ENCODE peak calls at places on chromosomes 11 and 22, in seven cellular contexts. One of them, this sample, is unnamed.

GRCh38 chr11:119795231-119795630 is 66.2 kb upstream of the NECTIN1 start:
- DNase-seq in cardiac muscle cell: no peak
- DNase-seq in mucosa of descending colon: no peak
- DNase-seq in colonic mucosa: no peak
- DNase-seq in Caco-2: no peak
- DNase-seq in transverse colon: no peak
- DNase-seq in fibroblast of lung: peak; percentile 5
- DNase-seq in this sample: no peak

GRCh38 chr11:64144587-64145295 is 21.2 kb downstream of the MACROD1 start:
- DNase-seq in cardiac muscle cell: no peak
- DNase-seq in mucosa of descending colon: no peak
- DNase-seq in colonic mucosa: no peak
- DNase-seq in Caco-2: no peak
- DNase-seq in transverse colon: no peak
- DNase-seq in fibroblast of lung: no peak
- DNase-seq in this sample: no peak

GRCh38 chr11:65485820-65486219 is 13.0 kb upstream of the MALAT1 start:
- DNase-seq in cardiac muscle cell: no peak
- DNase-seq in mucosa of descending colon: peak; percentile 6
- DNase-seq in colonic mucosa: peak; percentile 22
- DNase-seq in Caco-2: no peak
- DNase-seq in transverse colon: no peak
- DNase-seq in fibroblast of lung: no peak
- DNase-seq in this sample: no peak

GRCh38 chr22:44860311-44860710 is 107.9 kb downstream of the ARHGAP8 start:
- DNase-seq in cardiac muscle cell: no peak
- DNase-seq in mucosa of descending colon: no peak
- DNase-seq in colonic mucosa: no peak
- DNase-seq in Caco-2: no peak
- DNase-seq in transverse colon: no peak
- DNase-seq in fibroblast of lung: no peak
- DNase-seq in this sample: no peak

GRCh38 chr11:43772733-43773132 is 92.2 kb downstream of the HSD17B12 start:
- DNase-seq in cardiac muscle cell: no peak
- DNase-seq in mucosa of descending colon: no peak
- DNase-seq in colonic mucosa: no peak
- DNase-seq in Caco-2: no peak
- DNase-seq in transverse colon: no peak
- DNase-seq in fibroblast of lung: no peak
- DNase-seq in this sample: no peak

GRCh38 chr11:65041206-65042035 is at the start of gene SAC3D1:
- DNase-seq in cardiac muscle cell: peak; percentile 74
- DNase-seq in mucosa of descending colon: peak; percentile 86
- DNase-seq in colonic mucosa: no peak
- DNase-seq in Caco-2: peak; percentile 83
- DNase-seq in transverse colon: peak; percentile 73
- DNase-seq in fibroblast of lung: no peak
- DNase-seq in this sample: peak; percentile 79

GRCh38 chr11:70876685-70877084 is 375.7 kb downstream of the SHANK2 start:
- DNase-seq in cardiac muscle cell: no peak
- DNase-seq in mucosa of descending colon: no peak
- DNase-seq in colonic mucosa: no peak
- DNase-seq in Caco-2: no peak
- DNase-seq in transverse colon: no peak
- DNase-seq in fibroblast of lung: no peak
- DNase-seq in this sample: no peak

GRCh38 chr11:133507185-133507584 is 25.1 kb downstream of the OPCML start:
- DNase-seq in cardiac muscle cell: no peak
- DNase-seq in mucosa of descending colon: no peak
- DNase-seq in colonic mucosa: no peak
- DNase-seq in Caco-2: no peak
- DNase-seq in transverse colon: no peak
- DNase-seq in fibroblast of lung: no peak
- DNase-seq in this sample: no peak

GRCh38 chr11:5004429-5005274 is 10.0 kb downstream of the OR51L1 start:
- DNase-seq in cardiac muscle cell: peak; percentile 77
- DNase-seq in mucosa of descending colon: peak; percentile 33
- DNase-seq in colonic mucosa: peak; percentile 49
- DNase-seq in Caco-2: peak; percentile 58
- DNase-seq in transverse colon: peak; percentile 46
- DNase-seq in fibroblast of lung: peak; percentile 57
- DNase-seq in this sample: no peak

GRCh38 chr22:46084943-46085830 is 65.1 kb upstream of the PPARA start:
- DNase-seq in cardiac muscle cell: no peak
- DNase-seq in mucosa of descending colon: peak; percentile 77
- DNase-seq in colonic mucosa: peak; percentile 63
- DNase-seq in Caco-2: no peak
- DNase-seq in transverse colon: peak; percentile 69
- DNase-seq in fibroblast of lung: no peak
- DNase-seq in this sample: peak; percentile 87

GRCh38 chr22:24521791-24522245 is 26.7 kb downstream of the UPB1 start:
- DNase-seq in cardiac muscle cell: peak; percentile 66
- DNase-seq in mucosa of descending colon: peak; percentile 49
- DNase-seq in colonic mucosa: peak; percentile 57
- DNase-seq in Caco-2: peak; percentile 84
- DNase-seq in transverse colon: peak; percentile 68
- DNase-seq in fibroblast of lung: peak; percentile 52
- DNase-seq in this sample: peak; percentile 76

GRCh38 chr11:76419896-76420295 is 24.9 kb upstream of the EMSY start:
- DNase-seq in cardiac muscle cell: no peak
- DNase-seq in mucosa of descending colon: no peak
- DNase-seq in colonic mucosa: no peak
- DNase-seq in Caco-2: peak; percentile 62
- DNase-seq in transverse colon: no peak
- DNase-seq in fibroblast of lung: no peak
- DNase-seq in this sample: no peak

GRCh38 chr11:35330924-35331323 is 88.4 kb downstream of the SLC1A2 start:
- DNase-seq in cardiac muscle cell: no peak
- DNase-seq in mucosa of descending colon: no peak
- DNase-seq in colonic mucosa: no peak
- DNase-seq in Caco-2: no peak
- DNase-seq in transverse colon: no peak
- DNase-seq in fibroblast of lung: no peak
- DNase-seq in this sample: no peak

GRCh38 chr22:39179401-39179827 is 26.9 kb upstream of the CBX7 start:
- DNase-seq in cardiac muscle cell: peak; percentile 43
- DNase-seq in mucosa of descending colon: no peak
- DNase-seq in colonic mucosa: no peak
- DNase-seq in Caco-2: no peak
- DNase-seq in transverse colon: no peak
- DNase-seq in fibroblast of lung: no peak
- DNase-seq in this sample: no peak

GRCh38 chr22:45319319-45319675 is 9.6 kb downstream of the FAM118A start:
- DNase-seq in cardiac muscle cell: no peak
- DNase-seq in mucosa of descending colon: no peak
- DNase-seq in colonic mucosa: no peak
- DNase-seq in Caco-2: no peak
- DNase-seq in transverse colon: no peak
- DNase-seq in fibroblast of lung: peak; percentile 91
- DNase-seq in this sample: no peak

GRCh38 chr11:28636566-28636965 is 528.4 kb downstream of the METTL15 start:
- DNase-seq in cardiac muscle cell: no peak
- DNase-seq in mucosa of descending colon: no peak
- DNase-seq in colonic mucosa: no peak
- DNase-seq in Caco-2: no peak
- DNase-seq in transverse colon: no peak
- DNase-seq in fibroblast of lung: no peak
- DNase-seq in this sample: no peak

GRCh38 chr11:61787928-61788491 is 4.4 kb downstream of the TMEM258 start:
- DNase-seq in cardiac muscle cell: peak; percentile 82
- DNase-seq in mucosa of descending colon: no peak
- DNase-seq in colonic mucosa: peak; percentile 41
- DNase-seq in Caco-2: peak; percentile 78
- DNase-seq in transverse colon: peak; percentile 26
- DNase-seq in fibroblast of lung: peak; percentile 62
- DNase-seq in this sample: no peak

GRCh38 chr11:40183073-40184064 is 1276.1 kb downstream of the LRRC4C start:
- DNase-seq in cardiac muscle cell: peak; percentile 10
- DNase-seq in mucosa of descending colon: no peak
- DNase-seq in colonic mucosa: no peak
- DNase-seq in Caco-2: no peak
- DNase-seq in transverse colon: no peak
- DNase-seq in fibroblast of lung: no peak
- DNase-seq in this sample: no peak

GRCh38 chr11:95325777-95326258 is 94.8 kb upstream of the SESN3 start:
- DNase-seq in cardiac muscle cell: no peak
- DNase-seq in mucosa of descending colon: no peak
- DNase-seq in colonic mucosa: no peak
- DNase-seq in Caco-2: no peak
- DNase-seq in transverse colon: no peak
- DNase-seq in fibroblast of lung: no peak
- DNase-seq in this sample: no peak

GRCh38 chr22:19644314-19645223 is 69.7 kb upstream of the SEPTIN5 start:
- DNase-seq in cardiac muscle cell: no peak
- DNase-seq in mucosa of descending colon: no peak
- DNase-seq in colonic mucosa: no peak
- DNase-seq in Caco-2: no peak
- DNase-seq in transverse colon: no peak
- DNase-seq in fibroblast of lung: peak; percentile 14
- DNase-seq in this sample: no peak

DNA sequence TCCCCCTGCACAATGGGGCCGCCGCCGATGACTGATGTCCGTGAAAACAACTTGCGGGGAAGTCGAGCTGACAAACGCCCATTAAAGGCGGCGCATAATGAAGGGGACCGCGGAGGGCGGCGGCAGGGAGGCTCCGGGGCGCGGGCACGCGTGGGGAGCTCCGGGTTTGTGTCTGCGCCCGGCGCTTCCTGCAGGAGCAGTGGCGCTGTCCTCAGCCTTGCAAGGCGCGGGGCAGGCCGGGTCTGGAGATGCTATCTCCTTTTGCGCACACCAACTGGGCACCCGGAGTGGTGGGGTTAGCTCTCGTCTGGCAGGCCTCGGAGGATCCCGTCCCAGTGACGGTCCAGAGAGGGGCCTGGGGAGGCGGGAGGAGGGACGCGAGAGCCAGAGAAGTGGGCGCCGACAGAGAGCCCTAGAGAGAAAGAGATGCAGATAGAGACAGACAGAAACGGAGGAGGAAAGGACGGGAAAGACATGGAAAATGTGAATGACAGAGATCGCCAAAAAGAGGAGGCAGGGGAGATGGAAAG is 390 bp upstream of the FGF3 start:
- DNase-seq in cardiac muscle cell: no peak
- DNase-seq in mucosa of descending colon: no peak
- DNase-seq in colonic mucosa: no peak
- DNase-seq in Caco-2: no peak
- DNase-seq in transverse colon: no peak
- DNase-seq in fibroblast of lung: no peak
- DNase-seq in this sample: no peak
- TF ChIP-seq CTCF in cardiac muscle cell: no peak
- TF ChIP-seq CTCF in mucosa of descending colon: no peak
- TF ChIP-seq CTCF in colonic mucosa: no peak
- TF ChIP-seq CTCF in Caco-2: no peak
- TF ChIP-seq CTCF in transverse colon: no peak
- TF ChIP-seq CTCF in fibroblast of lung: no peak
- TF ChIP-seq CTCF in this sample: no peak

GRCh38 chr22:32905400-32905799 is 103.9 kb downstream of the TIMP3 start:
- DNase-seq in cardiac muscle cell: peak; percentile 62
- DNase-seq in mucosa of descending colon: no peak
- DNase-seq in colonic mucosa: no peak
- DNase-seq in Caco-2: no peak
- DNase-seq in transverse colon: no peak
- DNase-seq in fibroblast of lung: no peak
- DNase-seq in this sample: no peak
- H3K4me1 ChIP-seq in cardiac muscle cell: peaks cover 15% of the 10 kb centered on the region
- H3K4me1 ChIP-seq in mucosa of descending colon: peaks cover 2% of the 10 kb centered on the region
- H3K4me1 ChIP-seq in colonic mucosa: no peaks in the 10 kb centered on the region
- H3K4me1 ChIP-seq in Caco-2: no peaks in the 10 kb centered on the region
- H3K4me1 ChIP-seq in transverse colon: peaks cover 10% of the 10 kb centered on the region
- H3K4me1 ChIP-seq in fibroblast of lung: no peaks in the 10 kb centered on the region
- H3K4me1 ChIP-seq in this sample: peaks cover 7% of the 10 kb centered on the region

DNA sequence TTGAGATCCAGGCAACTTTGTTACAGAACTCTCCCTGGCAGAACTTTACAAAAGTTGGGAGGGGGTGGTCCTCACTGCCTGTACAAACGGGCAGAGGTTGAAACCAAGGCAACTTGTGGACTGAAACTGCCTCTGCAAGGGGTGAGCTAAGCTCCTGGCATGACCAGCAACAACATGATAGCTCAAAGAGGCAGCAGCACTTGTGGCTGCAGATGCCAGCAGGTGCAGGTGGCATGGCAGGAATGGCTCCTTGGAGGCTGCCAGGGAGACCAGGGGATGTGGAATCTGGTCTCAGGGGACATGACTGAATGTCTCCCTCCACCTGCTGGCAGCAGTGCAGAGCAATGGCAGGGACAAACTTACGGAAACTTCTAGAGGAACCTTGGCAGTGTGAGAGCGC is 38.8 kb upstream of the PHF21A start:
- DNase-seq in cardiac muscle cell: peak; percentile 10
- DNase-seq in mucosa of descending colon: no peak
- DNase-seq in colonic mucosa: no peak
- DNase-seq in Caco-2: peak; percentile 24
- DNase-seq in transverse colon: no peak
- DNase-seq in fibroblast of lung: no peak
- DNase-seq in this sample: no peak
- TF ChIP-seq CTCF in cardiac muscle cell: no peak
- TF ChIP-seq CTCF in mucosa of descending colon: no peak
- TF ChIP-seq CTCF in colonic mucosa: no peak
- TF ChIP-seq CTCF in Caco-2: peak; percentile 19
- TF ChIP-seq CTCF in transverse colon: no peak
- TF ChIP-seq CTCF in fibroblast of lung: no peak
- TF ChIP-seq CTCF in this sample: no peak

GRCh38 chr11:123304828-123305530 is 109.9 kb upstream of the CLMP start:
- DNase-seq in cardiac muscle cell: no peak
- DNase-seq in mucosa of descending colon: no peak
- DNase-seq in colonic mucosa: no peak
- DNase-seq in Caco-2: no peak
- DNase-seq in transverse colon: no peak
- DNase-seq in fibroblast of lung: no peak
- DNase-seq in this sample: no peak

GRCh38 chr11:123305601-123306000 is 110.6 kb upstream of the CLMP start:
- DNase-seq in cardiac muscle cell: no peak
- DNase-seq in mucosa of descending colon: no peak
- DNase-seq in colonic mucosa: no peak
- DNase-seq in Caco-2: no peak
- DNase-seq in transverse colon: no peak
- DNase-seq in fibroblast of lung: no peak
- DNase-seq in this sample: no peak

GRCh38 chr11:123308077-123308476 is 113.0 kb upstream of the CLMP start:
- DNase-seq in cardiac muscle cell: peak; percentile 87
- DNase-seq in mucosa of descending colon: no peak
- DNase-seq in colonic mucosa: no peak
- DNase-seq in Caco-2: no peak
- DNase-seq in transverse colon: no peak
- DNase-seq in fibroblast of lung: peak; percentile 68
- DNase-seq in this sample: no peak

GRCh38 chr11:123306531-123306930 is 111.5 kb upstream of the CLMP start:
- DNase-seq in cardiac muscle cell: no peak
- DNase-seq in mucosa of descending colon: no peak
- DNase-seq in colonic mucosa: no peak
- DNase-seq in Caco-2: no peak
- DNase-seq in transverse colon: no peak
- DNase-seq in fibroblast of lung: no peak
- DNase-seq in this sample: no peak

DNA sequence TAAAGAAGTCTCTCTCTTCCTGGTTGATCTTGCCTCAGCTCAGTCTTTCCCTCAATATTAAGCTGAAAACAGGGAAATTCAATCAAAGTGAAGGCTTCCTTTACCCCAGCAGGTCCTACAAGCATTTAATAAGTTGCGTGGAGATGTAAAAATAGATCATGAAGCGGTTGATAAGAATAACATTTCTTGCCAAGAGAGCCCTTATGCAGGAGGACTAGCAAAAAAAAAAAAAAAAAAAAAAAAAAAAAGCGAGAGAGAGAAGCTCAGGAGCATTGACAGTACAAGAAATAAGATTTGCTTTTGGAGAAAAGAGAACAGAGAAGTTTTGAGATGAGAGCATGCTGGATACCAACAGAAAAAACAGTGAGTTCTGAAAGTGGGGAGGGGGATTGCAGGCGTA is 112.2 kb upstream of the CLMP start:
- DNase-seq in cardiac muscle cell: no peak
- DNase-seq in mucosa of descending colon: no peak
- DNase-seq in colonic mucosa: no peak
- DNase-seq in Caco-2: no peak
- DNase-seq in transverse colon: no peak
- DNase-seq in fibroblast of lung: no peak
- DNase-seq in this sample: no peak
- H3K4me1 ChIP-seq in cardiac muscle cell: peaks cover 45% of the 10 kb centered on the region
- H3K4me1 ChIP-seq in mucosa of descending colon: no peaks in the 10 kb centered on the region
- H3K4me1 ChIP-seq in colonic mucosa: no peaks in the 10 kb centered on the region
- H3K4me1 ChIP-seq in Caco-2: no peaks in the 10 kb centered on the region
- H3K4me1 ChIP-seq in transverse colon: peaks cover 2% of the 10 kb centered on the region
- H3K4me1 ChIP-seq in fibroblast of lung: peaks cover 2% of the 10 kb centered on the region
- H3K4me1 ChIP-seq in this sample: peaks cover 8% of the 10 kb centered on the region